ENCODE peak calls at places on chromosomes 5 and 9, in four cellular contexts. One of them, this sample, is unnamed.

GRCh38 chr9:76255781-76256455 is 138.3 kb downstream of the RFK start:
- DNase-seq in K562: no peak
- DNase-seq in GM12878: no peak
- DNase-seq in HepG2: no peak
- DNase-seq in this sample: no peak

GRCh38 chr5:36202521-36202961 is 39.2 kb downstream of the NADK2 start:
- DNase-seq in K562: no peak
- DNase-seq in GM12878: no peak
- DNase-seq in HepG2: no peak
- DNase-seq in this sample: no peak

GRCh38 chr5:132103380-132103951 is 29.9 kb downstream of the CSF2 start:
- DNase-seq in K562: peak
- DNase-seq in HepG2: peak
- DNase-seq in GM12878: peak
- DNase-seq in this sample: no peak

GRCh38 chr9:125330587-125330986 is 69.0 kb downstream of the GAPVD1 start:
- DNase-seq in HepG2: no peak
- DNase-seq in GM12878: no peak
- DNase-seq in K562: no peak
- DNase-seq in this sample: no peak

GRCh38 chr5:505946-506555 is 18.2 kb downstream of the SLC9A3 start:
- DNase-seq in K562: no peak
- DNase-seq in HepG2: no peak
- DNase-seq in GM12878: no peak
- DNase-seq in this sample: no peak

GRCh38 chr9:74573792-74574191 is 76.7 kb downstream of the RORB start:
- DNase-seq in HepG2: no peak
- DNase-seq in GM12878: no peak
- DNase-seq in K562: peak
- DNase-seq in this sample: peak

GRCh38 chr9:134660407-134660806 is 18.8 kb downstream of the COL5A1 start:
- DNase-seq in GM12878: no peak
- DNase-seq in HepG2: no peak
- DNase-seq in K562: peak
- DNase-seq in this sample: peak

GRCh38 chr9:89435315-89435823 is 62.5 kb downstream of the SEMA4D start:
- DNase-seq in HepG2: no peak
- DNase-seq in GM12878: no peak
- DNase-seq in K562: no peak
- DNase-seq in this sample: no peak

GRCh38 chr5:1432296-1432695 is 12.9 kb downstream of the SLC6A3 start:
- DNase-seq in K562: no peak
- DNase-seq in GM12878: no peak
- DNase-seq in HepG2: no peak
- DNase-seq in this sample: no peak

GRCh38 chr5:16508730-16509531 is 43.3 kb upstream of the ZNF622 start:
- DNase-seq in GM12878: no peak
- DNase-seq in HepG2: no peak
- DNase-seq in K562: peak
- DNase-seq in this sample: no peak

GRCh38 chr9:104494808-104495207 is 9.3 kb upstream of the OR13F1 start:
- DNase-seq in GM12878: no peak
- DNase-seq in K562: no peak
- DNase-seq in HepG2: no peak
- DNase-seq in this sample: peak

GRCh38 chr5:135214897-135215616 is 181.0 kb upstream of the PITX1 start:
- DNase-seq in HepG2: no peak
- DNase-seq in K562: no peak
- DNase-seq in GM12878: no peak
- DNase-seq in this sample: no peak

GRCh38 chr9:3906437-3907213 is 380.8 kb upstream of the RFX3 start:
- DNase-seq in K562: peak
- DNase-seq in GM12878: no peak
- DNase-seq in HepG2: no peak
- DNase-seq in this sample: no peak

GRCh38 chr9:136021171-136021890 is 60.2 kb upstream of the UBAC1 start:
- DNase-seq in GM12878: no peak
- DNase-seq in K562: no peak
- DNase-seq in HepG2: no peak
- DNase-seq in this sample: no peak
- TF ChIP-seq TARDBP in GM12878: no peak
- TF ChIP-seq TARDBP in K562: no peak
- TF ChIP-seq TARDBP in HepG2: no peak
- TF ChIP-seq TARDBP in this sample: no peak

GRCh38 chr9:7206221-7206758 is 448.5 kb downstream of the KDM4C start:
- DNase-seq in GM12878: no peak
- DNase-seq in K562: no peak
- DNase-seq in HepG2: no peak
- DNase-seq in this sample: no peak

GRCh38 chr9:7209990-7210389 is 452.2 kb downstream of the KDM4C start:
- DNase-seq in K562: no peak
- DNase-seq in HepG2: no peak
- DNase-seq in GM12878: no peak
- DNase-seq in this sample: no peak

GRCh38 chr9:7210854-7211637 is 453.3 kb downstream of the KDM4C start:
- DNase-seq in K562: no peak
- DNase-seq in HepG2: no peak
- DNase-seq in GM12878: no peak
- DNase-seq in this sample: no peak

GRCh38 chr9:7209051-7209450 is 451.3 kb downstream of the KDM4C start:
- DNase-seq in GM12878: no peak
- DNase-seq in K562: no peak
- DNase-seq in HepG2: no peak
- DNase-seq in this sample: no peak

DNA sequence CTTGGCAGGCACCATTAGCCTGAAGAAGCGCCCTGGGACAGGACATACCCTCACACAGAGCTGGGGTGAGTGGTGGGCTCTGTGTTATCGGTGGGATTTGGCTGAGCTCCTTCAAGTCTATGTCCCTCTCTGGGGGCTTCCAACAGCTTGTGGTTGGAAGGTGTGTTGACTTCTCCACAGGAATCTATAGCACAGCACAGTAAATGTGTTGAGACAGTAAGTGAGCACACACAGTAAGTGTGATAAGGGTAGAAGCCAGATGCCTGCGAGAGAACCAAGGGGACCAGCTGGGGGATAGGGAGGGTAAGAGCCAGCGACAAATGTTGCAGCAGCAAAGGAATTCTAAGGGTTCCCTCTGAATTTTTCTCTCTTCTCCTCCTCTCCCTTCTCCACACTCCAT is 448.0 kb downstream of the KDM4C start:
- DNase-seq in K562: no peak
- DNase-seq in HepG2: no peak
- DNase-seq in GM12878: no peak
- DNase-seq in this sample: no peak
- TF ChIP-seq BHLHE40 in K562: no peak
- TF ChIP-seq BHLHE40 in HepG2: no peak
- TF ChIP-seq BHLHE40 in GM12878: no peak
- TF ChIP-seq BHLHE40 in this sample: no peak

DNA sequence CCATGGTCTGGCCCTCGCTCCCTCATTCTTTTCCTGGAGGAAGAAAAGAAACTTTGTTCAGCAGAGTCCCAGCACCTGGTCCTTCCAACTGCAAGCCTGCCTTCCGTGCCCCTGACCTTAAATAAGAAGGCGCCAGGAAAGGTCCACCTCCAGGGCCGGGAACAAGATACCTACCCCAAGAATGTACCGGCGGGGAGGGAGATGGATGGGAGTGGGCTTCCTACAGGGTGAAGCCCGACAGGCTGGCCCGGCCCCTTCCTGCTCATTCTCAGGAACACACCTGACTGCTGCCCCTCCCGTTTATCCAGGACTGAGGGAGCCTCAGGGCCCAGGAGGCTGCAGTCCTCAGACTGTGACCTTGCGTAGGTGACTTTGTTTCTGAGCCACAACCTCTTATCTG is 27.3 kb upstream of the GFPT2 start:
- DNase-seq in HepG2: no peak
- DNase-seq in GM12878: no peak
- DNase-seq in K562: no peak
- DNase-seq in this sample: no peak
- TF ChIP-seq TARDBP in HepG2: no peak
- TF ChIP-seq TARDBP in GM12878: no peak
- TF ChIP-seq TARDBP in K562: no peak
- TF ChIP-seq TARDBP in this sample: no peak

GRCh38 chr5:8865686-8866374 is 680.0 kb downstream of the SEMA5A start:
- DNase-seq in K562: no peak
- DNase-seq in GM12878: no peak
- DNase-seq in HepG2: no peak
- DNase-seq in this sample: no peak

GRCh38 chr5:8875722-8876121 is 670.2 kb downstream of the SEMA5A start:
- DNase-seq in K562: no peak
- DNase-seq in HepG2: no peak
- DNase-seq in GM12878: no peak
- DNase-seq in this sample: no peak

GRCh38 chr5:8870349-8870748 is 675.5 kb downstream of the SEMA5A start:
- DNase-seq in HepG2: no peak
- DNase-seq in K562: no peak
- DNase-seq in GM12878: no peak
- DNase-seq in this sample: no peak

GRCh38 chr5:8864053-8864452 is 681.8 kb downstream of the SEMA5A start:
- DNase-seq in GM12878: no peak
- DNase-seq in HepG2: no peak
- DNase-seq in K562: peak
- DNase-seq in this sample: no peak

DNA sequence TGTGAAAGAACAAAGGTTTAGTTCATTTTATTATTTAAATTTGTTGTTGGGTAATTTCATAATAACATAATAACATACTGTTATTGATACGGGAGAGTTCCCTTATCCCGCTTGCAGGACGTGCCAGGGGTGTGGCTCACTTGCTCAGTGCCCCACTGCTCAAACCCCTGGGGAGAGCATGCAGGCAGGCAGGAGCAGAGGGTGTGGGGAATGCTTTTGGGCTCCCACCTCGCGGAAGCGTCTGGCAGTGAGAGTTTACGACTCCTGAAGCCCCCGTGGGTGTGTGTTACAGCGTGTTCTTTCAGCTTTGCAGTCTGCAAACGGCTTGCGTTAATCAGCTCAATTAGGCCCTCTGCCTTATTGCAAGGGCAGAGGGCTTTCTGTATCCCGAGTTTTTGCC is 675.9 kb downstream of the SEMA5A start:
- DNase-seq in HepG2: no peak
- DNase-seq in GM12878: no peak
- DNase-seq in K562: no peak
- DNase-seq in this sample: no peak
- TF ChIP-seq BHLHE40 in HepG2: no peak
- TF ChIP-seq BHLHE40 in GM12878: no peak
- TF ChIP-seq BHLHE40 in K562: no peak
- TF ChIP-seq BHLHE40 in this sample: no peak

DNA sequence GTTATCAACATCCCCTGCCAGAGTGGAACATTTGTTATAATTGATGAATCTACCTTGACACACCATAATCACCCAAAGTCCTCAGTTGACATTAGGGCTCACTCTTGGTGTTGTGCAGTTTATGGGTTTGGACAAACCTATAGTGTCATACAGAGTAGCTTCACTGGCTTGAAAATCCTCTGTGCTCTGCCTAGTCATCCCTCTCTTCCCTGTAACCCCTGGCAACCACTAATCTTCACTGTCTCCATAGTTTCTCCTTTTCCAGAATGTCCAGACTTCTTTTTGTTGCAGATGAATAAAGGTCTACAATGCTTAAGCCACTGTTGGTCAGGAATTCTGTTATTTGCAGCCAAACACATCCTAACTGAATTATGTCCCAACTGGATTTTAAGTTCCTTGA is 22.5 kb upstream of the SUB1 start:
- DNase-seq in HepG2: no peak
- DNase-seq in GM12878: no peak
- DNase-seq in K562: no peak
- DNase-seq in this sample: no peak
- TF ChIP-seq TARDBP in HepG2: no peak
- TF ChIP-seq TARDBP in GM12878: no peak
- TF ChIP-seq TARDBP in K562: no peak
- TF ChIP-seq TARDBP in this sample: no peak

GRCh38 chr9:81411961-81412360 is 277.4 kb downstream of the TLE1 start:
- DNase-seq in GM12878: no peak
- DNase-seq in HepG2: no peak
- DNase-seq in K562: no peak
- DNase-seq in this sample: no peak
- TF ChIP-seq BHLHE40 in GM12878: no peak
- TF ChIP-seq BHLHE40 in HepG2: no peak
- TF ChIP-seq BHLHE40 in K562: no peak
- TF ChIP-seq BHLHE40 in this sample: no peak

This sample was measured in HEK293T.